ENCODE peak calls at places on chromosomes 5 and 9, in eight cellular contexts. Z, N, L, X, D, H, T and G are unnamed samples.
A peak's percentile ranks its signal among the peaks of the same experiment; 100 is the strongest.

GRCh38 chr5:158020555-158021418 is 161.8 kb upstream of the CLINT1 start:
- DNase-seq in Z (no peak), N (no peak), L (no peak), X (no peak), D (no peak), H (no peak), T (no peak), G (no peak)

GRCh38 chr5:56247596-56247995 is 14.5 kb upstream of the ANKRD55 start:
- DNase-seq in Z (peak; percentile 88), N (no peak), L (no peak), X (peak; percentile 19), D (no peak), H (no peak), T (peak; percentile 49), G (no peak)

GRCh38 chr5:179839328-179840256 is 18.9 kb downstream of the SQSTM1 start:
- DNase-seq in Z (peak; percentile 65), N (no peak), L (no peak), X (no peak), D (no peak), H (no peak), T (no peak), G (no peak)

GRCh38 chr5:38660194-38660668 is 103.8 kb upstream of the LIFR start:
- DNase-seq in Z (no peak), N (no peak), L (no peak), X (no peak), D (no peak), H (no peak), T (no peak), G (no peak)

GRCh38 chr5:40428815-40429214 is 250.9 kb upstream of the PTGER4 start:
- DNase-seq in Z (no peak), N (no peak), L (no peak), X (no peak), D (no peak), H (no peak), T (no peak), G (no peak)

GRCh38 chr9:131892162-131892707 is 152.4 kb upstream of the RAPGEF1 start:
- DNase-seq in Z (no peak), N (no peak), L (no peak), X (no peak), D (no peak), H (no peak), T (no peak), G (no peak)

GRCh38 chr9:89593776-89594427 is 10.9 kb upstream of the GADD45G start:
- DNase-seq in Z (peak; percentile 22), N (no peak), L (no peak), X (no peak), D (peak; percentile 68), H (peak; percentile 61), T (peak; percentile 23), G (peak; percentile 56)

GRCh38 chr9:99025616-99026270 is 79.2 kb upstream of the TGFBR1 start:
- DNase-seq in Z (no peak), N (no peak), L (no peak), X (no peak), D (no peak), H (no peak), T (no peak), G (no peak)

GRCh38 chr9:70411930-70412677 is 2.4 kb downstream of the KLF9 start:
- DNase-seq in Z (peak; percentile 96), N (peak; percentile 71), L (peak; percentile 51), X (peak; percentile 86), D (peak; percentile 73), H (peak; percentile 70), T (peak; percentile 69), G (peak; percentile 55)

GRCh38 chr9:134032456-134033222 is 7.4 kb downstream of the BRD3OS start:
- DNase-seq in Z (no peak), N (no peak), L (no peak), X (no peak), D (no peak), H (no peak), T (no peak), G (no peak)

GRCh38 chr5:95884021-95884333 is 61.5 kb upstream of the GLRX start:
- DNase-seq in Z (peak; percentile 26), N (no peak), L (no peak), X (peak; percentile 37), D (no peak), H (no peak), T (no peak), G (no peak)

GRCh38 chr9:129313331-129313955 is 135.4 kb upstream of the IER5L start:
- DNase-seq in Z (no peak), N (no peak), L (no peak), X (no peak), D (peak; percentile 19), H (no peak), T (no peak), G (no peak)

GRCh38 chr5:41264019-41264418 is 50.7 kb upstream of the C6 start:
- DNase-seq in Z (peak; percentile 77), N (no peak), L (no peak), X (no peak), D (no peak), H (no peak), T (peak; percentile 39), G (no peak)

GRCh38 chr5:126066795-126067321 is 356.4 kb upstream of the GRAMD2B start:
- DNase-seq in Z (peak; percentile 21), N (no peak), L (no peak), X (no peak), D (no peak), H (no peak), T (no peak), G (no peak)

GRCh38 chr9:124779368-124780059 is 2.6 kb downstream of the OLFML2A start:
- DNase-seq in Z (peak; percentile 82), N (no peak), L (no peak), X (peak; percentile 85), D (peak; percentile 7), H (no peak), T (peak; percentile 63), G (peak; percentile 6)

GRCh38 chr9:125472926-125473701 is 211.5 kb downstream of the GAPVD1 start:
- DNase-seq in Z (peak; percentile 83), N (no peak), L (no peak), X (peak; percentile 12), D (no peak), H (no peak), T (peak; percentile 70), G (no peak)

GRCh38 chr5:96080557-96080956 is 118.9 kb upstream of the ELL2 start:
- DNase-seq in Z (peak; percentile 63), N (no peak), L (no peak), X (no peak), D (no peak), H (no peak), T (peak; percentile 51), G (no peak)

GRCh38 chr5:24364711-24365110 is 280.1 kb downstream of the CDH10 start:
- DNase-seq in Z (no peak), N (no peak), L (no peak), X (no peak), D (no peak), H (no peak), T (no peak), G (no peak)

GRCh38 chr9:136978865-136979544 is 1.7 kb downstream of the PTGDS start:
- DNase-seq in Z (no peak), N (no peak), L (no peak), X (no peak), D (no peak), H (no peak), T (no peak), G (no peak)

GRCh38 chr5:59893436-59894227 is at the start of gene PDE4D:
- DNase-seq in Z (peak; percentile 47), N (no peak), L (no peak), X (peak; percentile 1), D (peak; percentile 32), H (peak; percentile 1), T (peak; percentile 49), G (no peak)

GRCh38 chr9:96620832-96621269 is 1.2 kb upstream of the CDC14B start:
- DNase-seq in Z (no peak), N (no peak), L (no peak), X (no peak), D (no peak), H (no peak), T (no peak), G (no peak)

GRCh38 chr9:95091971-95092320 is 225.6 kb downstream of the FANCC start:
- DNase-seq in Z (peak; percentile 76), N (no peak), L (no peak), X (no peak), D (no peak), H (no peak), T (no peak), G (no peak)

GRCh38 chr9:87872079-87872624 is 10.5 kb upstream of the SPATA31E1 start:
- DNase-seq in Z (peak; percentile 19), N (no peak), L (no peak), X (peak; percentile 22), D (no peak), H (no peak), T (no peak), G (no peak)

GRCh38 chr5:82917584-82917983 is 159.6 kb downstream of the TMEM167A start:
- DNase-seq in Z (no peak), N (no peak), L (no peak), X (no peak), D (no peak), H (no peak), T (no peak), G (no peak)

GRCh38 chr9:92964981-92965758 is 17.8 kb downstream of the FGD3 start:
- DNase-seq in Z (no peak), N (no peak), L (no peak), X (no peak), D (peak; percentile 63), H (peak; percentile 43), T (no peak), G (no peak)

GRCh38 chr9:37621299-37621934 is 29.0 kb upstream of the TOMM5 start:
- DNase-seq in Z (no peak), N (no peak), L (no peak), X (no peak), D (no peak), H (no peak), T (no peak), G (no peak)

GRCh38 chr9:113998114-113998513 is 80.0 kb downstream of the AMBP start:
- DNase-seq in Z (no peak), N (no peak), L (no peak), X (no peak), D (no peak), H (no peak), T (no peak), G (no peak)